ENCODE peak calls at places on chromosomes 11 and 22, in ten cellular contexts. One of them, this sample, is unnamed.

GRCh38 chr22:43993072-43993760 is 30.9 kb upstream of the PARVB start:
- DNase-seq in AG04450: peak
- DNase-seq in NCI-H1048: peak
- DNase-seq in stimulated activated CD4-positive, alpha-beta T cell treated with anti-CD3 and anti-CD28 coated beads, Interleukin-1b, Interleukin-23, amount 100 ng/mL, for 24 hours: peak
- DNase-seq in left ventricle myocardium inferior: peak
- DNase-seq in activated CD4-positive, CD25-positive, alpha-beta regulatory T cell treated with anti-CD3 and anti-CD28 coated beads, Interleukin-2, amount 50 U/mL, for 72 hours: peak
- DNase-seq in foreskin fibroblast: peak
- DNase-seq in right atrium auricular region: no peak
- DNase-seq in HTR-8/SVneo: peak
- DNase-seq in RPMI8226: peak
- DNase-seq in this sample: no peak

GRCh38 chr22:31088233-31088986 is 7.3 kb downstream of the SMTN start:
- DNase-seq in AG04450: no peak
- DNase-seq in NCI-H1048: no peak
- DNase-seq in stimulated activated CD4-positive, alpha-beta T cell treated with anti-CD3 and anti-CD28 coated beads, Interleukin-1b, Interleukin-23, amount 100 ng/mL, for 24 hours: no peak
- DNase-seq in left ventricle myocardium inferior: no peak
- DNase-seq in activated CD4-positive, CD25-positive, alpha-beta regulatory T cell treated with anti-CD3 and anti-CD28 coated beads, Interleukin-2, amount 50 U/mL, for 72 hours: no peak
- DNase-seq in foreskin fibroblast: no peak
- DNase-seq in right atrium auricular region: no peak
- DNase-seq in HTR-8/SVneo: no peak
- DNase-seq in RPMI8226: peak
- DNase-seq in this sample: peak

GRCh38 chr11:94793002-94793401 is 24.8 kb downstream of the AMOTL1 start:
- DNase-seq in AG04450: no peak
- DNase-seq in NCI-H1048: no peak
- DNase-seq in stimulated activated CD4-positive, alpha-beta T cell treated with anti-CD3 and anti-CD28 coated beads, Interleukin-1b, Interleukin-23, amount 100 ng/mL, for 24 hours: no peak
- DNase-seq in left ventricle myocardium inferior: no peak
- DNase-seq in activated CD4-positive, CD25-positive, alpha-beta regulatory T cell treated with anti-CD3 and anti-CD28 coated beads, Interleukin-2, amount 50 U/mL, for 72 hours: no peak
- DNase-seq in foreskin fibroblast: peak
- DNase-seq in right atrium auricular region: no peak
- DNase-seq in HTR-8/SVneo: no peak
- DNase-seq in RPMI8226: no peak
- DNase-seq in this sample: no peak

GRCh38 chr11:43866969-43867368 is 13.7 kb upstream of the ALKBH3 start:
- DNase-seq in AG04450: no peak
- DNase-seq in NCI-H1048: no peak
- DNase-seq in stimulated activated CD4-positive, alpha-beta T cell treated with anti-CD3 and anti-CD28 coated beads, Interleukin-1b, Interleukin-23, amount 100 ng/mL, for 24 hours: no peak
- DNase-seq in left ventricle myocardium inferior: no peak
- DNase-seq in activated CD4-positive, CD25-positive, alpha-beta regulatory T cell treated with anti-CD3 and anti-CD28 coated beads, Interleukin-2, amount 50 U/mL, for 72 hours: no peak
- DNase-seq in foreskin fibroblast: no peak
- DNase-seq in right atrium auricular region: no peak
- DNase-seq in HTR-8/SVneo: no peak
- DNase-seq in RPMI8226: no peak
- DNase-seq in this sample: no peak

GRCh38 chr11:8604078-8604723 is 10.2 kb upstream of the STK33 start:
- DNase-seq in AG04450: peak
- DNase-seq in NCI-H1048: no peak
- DNase-seq in stimulated activated CD4-positive, alpha-beta T cell treated with anti-CD3 and anti-CD28 coated beads, Interleukin-1b, Interleukin-23, amount 100 ng/mL, for 24 hours: no peak
- DNase-seq in left ventricle myocardium inferior: peak
- DNase-seq in activated CD4-positive, CD25-positive, alpha-beta regulatory T cell treated with anti-CD3 and anti-CD28 coated beads, Interleukin-2, amount 50 U/mL, for 72 hours: peak
- DNase-seq in foreskin fibroblast: peak
- DNase-seq in right atrium auricular region: peak
- DNase-seq in HTR-8/SVneo: peak
- DNase-seq in RPMI8226: peak
- DNase-seq in this sample: no peak

GRCh38 chr11:113567867-113568266 is 92.7 kb upstream of the DRD2 start:
- DNase-seq in AG04450: no peak
- DNase-seq in NCI-H1048: no peak
- DNase-seq in stimulated activated CD4-positive, alpha-beta T cell treated with anti-CD3 and anti-CD28 coated beads, Interleukin-1b, Interleukin-23, amount 100 ng/mL, for 24 hours: no peak
- DNase-seq in left ventricle myocardium inferior: no peak
- DNase-seq in activated CD4-positive, CD25-positive, alpha-beta regulatory T cell treated with anti-CD3 and anti-CD28 coated beads, Interleukin-2, amount 50 U/mL, for 72 hours: no peak
- DNase-seq in foreskin fibroblast: no peak
- DNase-seq in right atrium auricular region: no peak
- DNase-seq in HTR-8/SVneo: no peak
- DNase-seq in RPMI8226: no peak
- DNase-seq in this sample: no peak

GRCh38 chr11:38543311-38543710 is 1945.3 kb upstream of the RAG2 start:
- DNase-seq in AG04450: peak
- DNase-seq in NCI-H1048: no peak
- DNase-seq in stimulated activated CD4-positive, alpha-beta T cell treated with anti-CD3 and anti-CD28 coated beads, Interleukin-1b, Interleukin-23, amount 100 ng/mL, for 24 hours: no peak
- DNase-seq in left ventricle myocardium inferior: no peak
- DNase-seq in activated CD4-positive, CD25-positive, alpha-beta regulatory T cell treated with anti-CD3 and anti-CD28 coated beads, Interleukin-2, amount 50 U/mL, for 72 hours: no peak
- DNase-seq in foreskin fibroblast: peak
- DNase-seq in right atrium auricular region: no peak
- DNase-seq in HTR-8/SVneo: no peak
- DNase-seq in RPMI8226: no peak
- DNase-seq in this sample: no peak

GRCh38 chr22:18979957-18980356 is 43.9 kb upstream of the PRODH start:
- DNase-seq in AG04450: no peak
- DNase-seq in NCI-H1048: no peak
- DNase-seq in stimulated activated CD4-positive, alpha-beta T cell treated with anti-CD3 and anti-CD28 coated beads, Interleukin-1b, Interleukin-23, amount 100 ng/mL, for 24 hours: no peak
- DNase-seq in left ventricle myocardium inferior: no peak
- DNase-seq in activated CD4-positive, CD25-positive, alpha-beta regulatory T cell treated with anti-CD3 and anti-CD28 coated beads, Interleukin-2, amount 50 U/mL, for 72 hours: no peak
- DNase-seq in foreskin fibroblast: no peak
- DNase-seq in right atrium auricular region: no peak
- DNase-seq in HTR-8/SVneo: no peak
- DNase-seq in RPMI8226: no peak
- DNase-seq in this sample: no peak